ENCODE peak calls at places on chromosome 4, in nine cellular contexts. U is ACHN, H is bronchial epithelial cell, R is EL, X is NB4, O is activated T-cell treated with anti-CD3 and anti-CD28 coated beads for 1 hour, J is fibroblast of the conjunctiva, N is progenitor cell of endocrine pancreas, M is fibroblast of lung. C is an unnamed sample.

GRCh38 chr4:89056953-89057398 is at the start of gene FAM13A:
- DNase-seq in O (no peak), M (peak), R (peak), N (peak), X (peak), U (peak), J (peak), H (peak), C (peak)

GRCh38 chr4:167966161-167966560 is 126.2 kb upstream of the ANXA10 start:
- DNase-seq in M (no peak), H (peak), O (no peak), N (no peak), J (no peak), U (no peak), R (peak), X (no peak), C (no peak)

GRCh38 chr4:6392407-6392806 is 80.0 kb downstream of the PPP2R2C start:
- DNase-seq in N (no peak), H (no peak), U (no peak), X (no peak), O (no peak), J (no peak), R (no peak), M (no peak), C (no peak)

GRCh38 chr4:67776746-67777145 is 22.6 kb upstream of the GNRHR start:
- DNase-seq in M (no peak), R (no peak), U (no peak), X (no peak), O (no peak), N (no peak), J (no peak), H (no peak), C (no peak)

GRCh38 chr4:152255437-152255836 is 280.5 kb downstream of the FBXW7 start:
- DNase-seq in R (peak), M (peak), J (no peak), X (peak), O (peak), H (peak), U (no peak), N (no peak), C (no peak)

GRCh38 chr4:73698217-73698616 is 42.2 kb upstream of the CXCL8 start:
- DNase-seq in X (peak), N (no peak), J (no peak), M (no peak), O (no peak), R (no peak), H (peak), U (peak), C (no peak)

GRCh38 chr4:109912706-109913621 is at the start of gene EGF:
- DNase-seq in H (peak), X (no peak), M (peak), R (peak), U (peak), N (no peak), J (no peak), O (no peak), C (no peak)

GRCh38 chr4:184437988-184438774 is 36.2 kb downstream of the IRF2 start:
- DNase-seq in X (peak), R (no peak), N (no peak), O (no peak), J (no peak), M (no peak), H (no peak), U (no peak), C (no peak)

GRCh38 chr4:53453385-53453784 is 75.9 kb downstream of the FIP1L1 start:
- DNase-seq in R (no peak), X (no peak), M (no peak), O (no peak), U (no peak), N (no peak), H (no peak), J (no peak), C (no peak)

C was measured in HuH-7.5.